ENCODE peak calls at places on chromosomes 13 and 19, in eight cellular contexts. T is esophagus muscularis mucosa, R is H54, O is Peyer's patch, U is ovary, I is H1, Y is esophagus squamous epithelium, S is IMR-90. F is an unnamed sample.

GRCh38 chr19:50629801-50630200 is 9.9 kb downstream of the SYT3 start:
- DNase-seq in T (no peak), R (no peak), O (no peak), U (no peak), I (no peak), Y (no peak), S (no peak), F (no peak)

GRCh38 chr19:17831419-17831888 is 10.1 kb upstream of the INSL3 start:
- DNase-seq in T (no peak), R (no peak), O (no peak), U (peak), I (no peak), Y (no peak), S (no peak), F (no peak)

GRCh38 chr13:110564472-110564985 is 3.0 kb upstream of the RAB20 start:
- DNase-seq in T (no peak), R (no peak), O (no peak), U (no peak), I (no peak), Y (no peak), S (no peak), F (no peak)

GRCh38 chr13:20519887-20520286 is 5.8 kb downstream of the CRYL1 start:
- DNase-seq in T (no peak), R (no peak), O (no peak), U (no peak), I (no peak), Y (no peak), S (no peak), F (no peak)

GRCh38 chr19:741506-742131 is 9.3 kb upstream of the MISP start:
- DNase-seq in T (no peak), R (no peak), O (no peak), U (no peak), I (no peak), Y (no peak), S (no peak), F (no peak)

GRCh38 chr19:46204008-46204407 is 25.5 kb upstream of the IGFL1 start:
- DNase-seq in T (no peak), R (no peak), O (no peak), U (no peak), I (no peak), Y (no peak), S (no peak), F (no peak)

GRCh38 chr13:46831588-46832194 is 34.7 kb upstream of the ESD start:
- DNase-seq in T (no peak), R (no peak), O (no peak), U (peak), I (peak), Y (no peak), S (peak), F (no peak)

GRCh38 chr19:29089315-29089855 is 123.6 kb downstream of the UQCRFS1 start:
- DNase-seq in T (no peak), R (no peak), O (no peak), U (no peak), I (no peak), Y (no peak), S (no peak), F (no peak)

DNA sequence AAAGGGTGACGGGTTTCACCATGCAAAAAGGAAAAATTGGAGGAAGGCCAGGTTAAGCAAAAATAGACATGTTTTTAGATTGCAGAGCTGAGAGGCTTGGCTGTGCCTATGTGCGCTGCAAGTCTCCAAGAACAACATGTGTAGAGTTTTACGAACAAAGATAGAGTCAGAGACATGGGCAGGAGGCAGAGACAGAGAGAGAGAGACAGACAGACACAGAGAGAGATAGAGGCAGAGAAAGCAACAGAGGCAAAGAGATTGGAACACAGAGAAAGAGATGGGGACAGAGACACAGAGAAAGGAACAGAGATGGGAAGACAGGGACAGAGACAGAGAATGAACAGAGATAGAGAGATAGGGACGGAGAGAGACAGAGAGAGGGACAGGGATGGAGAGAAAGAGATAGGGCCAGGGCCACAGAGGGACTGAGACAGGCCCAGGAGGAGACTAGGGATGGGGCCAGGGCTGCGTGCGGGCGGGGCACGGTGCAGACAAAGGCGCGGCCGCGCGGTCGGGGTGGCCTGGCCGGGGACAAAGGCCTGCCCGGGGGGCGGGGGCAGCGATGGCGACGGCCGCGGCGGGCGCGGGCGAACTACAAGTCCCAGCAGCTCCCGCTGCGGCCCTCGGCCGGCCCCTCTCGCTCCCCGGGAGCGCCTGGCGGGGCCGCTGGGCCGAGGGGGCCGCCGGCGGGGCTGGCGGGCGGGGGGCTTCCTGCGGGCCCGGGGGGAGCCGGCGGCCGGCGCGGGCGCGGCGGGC is at the start of gene ZNF358:
- DNase-seq in T (no peak), R (peak), O (no peak), U (peak), I (peak), Y (no peak), S (peak), F (peak)
- TF ChIP-seq POLR2A in T (no peak), R (peak), O (no peak), U (no peak), I (no peak), Y (no peak), S (no peak), F (peak)

GRCh38 chr19:34134190-34135032 is 37.9 kb upstream of the LSM14A start:
- DNase-seq in T (peak), R (peak), O (peak), U (peak), I (peak), Y (peak), S (peak), F (peak)
- TF ChIP-seq POLR2A in T (peak), R (peak), O (peak), U (peak), I (peak), Y (no peak), S (no peak), F (peak)

GRCh38 chr19:41872775-41873647 is 4.1 kb upstream of the CD79A start:
- DNase-seq in T (no peak), R (peak), O (peak), U (no peak), I (peak), Y (no peak), S (peak), F (peak)
- TF ChIP-seq POLR2A in T (no peak), R (no peak), O (no peak), U (no peak), I (peak), Y (no peak), S (peak), F (no peak)

DNA sequence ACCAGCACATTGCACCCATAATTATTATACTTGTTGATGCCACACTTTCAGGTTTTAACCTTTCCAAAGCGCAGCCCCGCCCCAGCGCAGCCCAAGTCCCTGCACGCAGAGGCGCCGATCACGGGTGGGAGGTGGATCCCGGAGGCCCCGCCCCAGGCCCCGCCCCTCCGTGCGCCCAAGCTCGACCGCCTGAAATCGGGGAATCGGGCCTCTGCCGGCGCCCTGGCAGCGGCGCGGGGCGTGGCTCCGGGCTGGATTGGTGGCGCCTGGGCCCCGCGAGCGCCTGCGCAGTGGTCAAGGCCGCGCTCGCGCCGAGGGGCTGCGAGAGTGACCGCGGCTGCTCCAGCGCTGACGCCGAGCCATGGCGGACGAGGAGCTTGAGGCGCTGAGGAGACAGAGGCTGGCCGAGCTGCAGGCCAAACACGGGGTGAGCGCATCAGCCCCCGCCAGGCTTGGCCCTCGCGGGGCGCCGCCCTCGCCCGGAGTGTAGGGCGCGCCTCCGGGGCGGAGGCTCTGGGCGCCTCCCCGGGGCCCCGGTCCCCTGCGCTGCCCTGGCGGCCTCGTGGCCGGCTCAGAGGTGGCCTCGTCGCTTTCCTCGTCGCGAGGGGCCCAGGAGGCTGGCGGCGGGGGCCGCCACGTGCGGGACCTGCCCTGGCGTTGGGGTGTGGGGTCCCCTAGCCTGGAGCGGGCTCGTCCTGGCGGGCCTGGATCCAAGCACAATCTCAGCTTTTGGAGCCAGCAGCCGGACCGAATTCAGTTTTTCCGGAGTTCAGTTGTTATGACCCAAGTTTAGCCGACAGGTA is at the start of gene PDCD5:
- DNase-seq in T (peak), R (peak), O (peak), U (peak), I (peak), Y (peak), S (peak), F (peak)
- TF ChIP-seq POLR2A in T (peak), R (peak), O (peak), U (peak), I (peak), Y (no peak), S (peak), F (peak)

DNA sequence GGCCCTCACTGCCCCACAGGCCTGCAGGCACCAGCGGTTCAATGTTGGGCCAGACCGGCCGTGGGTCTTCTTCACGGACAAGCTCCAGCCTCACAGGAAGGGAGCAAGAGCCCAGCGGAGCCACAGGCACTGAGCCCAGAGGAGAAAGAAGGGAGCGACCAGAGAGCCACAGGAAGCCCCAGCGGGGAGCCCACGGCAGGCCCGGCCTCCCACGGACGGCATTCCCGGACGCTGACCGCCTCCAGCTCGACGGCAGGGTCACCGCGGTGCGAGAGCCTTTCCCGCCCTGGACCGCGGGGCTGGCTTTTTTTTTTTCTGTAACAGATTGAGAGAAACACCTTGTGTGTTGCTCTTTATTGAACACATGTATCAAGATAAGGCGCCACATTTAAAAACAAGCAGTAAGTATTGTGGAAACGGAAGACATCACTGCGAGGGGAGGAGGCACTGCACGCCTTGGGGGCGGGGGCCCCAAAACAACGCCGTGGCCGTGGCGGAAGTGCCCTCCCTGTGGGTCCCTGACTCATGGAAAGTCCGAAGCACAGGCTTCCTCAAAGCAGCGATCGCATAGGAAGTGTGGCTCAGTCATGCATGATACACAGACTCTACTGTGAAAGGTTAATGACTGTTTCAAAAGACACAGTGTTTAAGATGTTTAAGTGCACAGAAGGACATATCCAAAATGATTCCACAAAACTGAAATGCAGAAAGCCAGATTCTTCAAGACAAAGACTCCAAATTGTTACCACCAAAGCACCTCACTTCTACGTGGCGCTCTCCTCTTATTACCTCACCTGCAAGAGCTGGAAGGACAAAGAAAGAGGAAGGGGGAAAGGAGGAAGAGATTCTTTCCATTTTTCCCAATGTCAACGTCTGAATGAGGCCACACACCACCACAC is 3.5 kb downstream of the RASA3 start:
- DNase-seq in T (no peak), R (peak), O (peak), U (peak), I (no peak), Y (peak), S (peak), F (peak)
- TF ChIP-seq POLR2A in T (no peak), R (no peak), O (no peak), U (no peak), I (no peak), Y (no peak), S (peak), F (no peak)

GRCh38 chr19:13932911-13933393 is 5.3 kb downstream of the PODNL1 start:
- DNase-seq in T (no peak), R (no peak), O (no peak), U (no peak), I (no peak), Y (no peak), S (no peak), F (no peak)
- TF ChIP-seq POLR2A in T (no peak), R (no peak), O (no peak), U (no peak), I (no peak), Y (no peak), S (no peak), F (no peak)

GRCh38 chr13:48220592-48221300 is 12.3 kb upstream of the ITM2B start:
- DNase-seq in T (no peak), R (no peak), O (no peak), U (no peak), I (no peak), Y (no peak), S (no peak), F (no peak)
- TF ChIP-seq POLR2A in T (no peak), R (no peak), O (no peak), U (no peak), I (no peak), Y (no peak), S (no peak), F (no peak)

GRCh38 chr13:50924025-50924424 is 14.4 kb downstream of the RNASEH2B start:
- DNase-seq in T (no peak), R (no peak), O (no peak), U (no peak), I (no peak), Y (no peak), S (no peak), F (no peak)
- TF ChIP-seq POLR2A in T (no peak), R (no peak), O (no peak), U (no peak), I (no peak), Y (no peak), S (no peak), F (no peak)